ENCODE peak calls at places on chromosome 1, in ten cellular contexts. Y is non-pigmented ciliary epithelial cell; Q is HTR-8/SVneo; N is CD8-positive, alpha-beta memory T cell; K is fibroblast of mammary gland; O is astrocyte of the spinal cord; M is OCI-M1; V is HFFc6; P is stimulated activated CD8-positive, alpha-beta memory T cell treated with anti-CD3 and anti-CD28 coated beads, Interleukin-7, amount 100 ng/mL, for 48 hours; X is LNCaP clone FGC. W is an unnamed sample.

GRCh38 chr1:155191904-155192303 is 15.8 kb downstream of the THBS3 start:
- DNase-seq in O (no peak), V (no peak), Y (no peak), N (no peak), X (no peak), Q (no peak), M (no peak), P (no peak), K (no peak), W (no peak)

GRCh38 chr1:2628933-2629626 is 3.7 kb downstream of the MMEL1 start:
- DNase-seq in N (no peak), K (no peak), V (no peak), X (no peak), M (no peak), Y (no peak), Q (no peak), P (no peak), O (no peak), W (no peak)

GRCh38 chr1:159918918-159919195 is 6.5 kb downstream of the TAGLN2 start:
- DNase-seq in N (no peak), M (no peak), K (no peak), X (no peak), O (no peak), P (no peak), V (no peak), Q (no peak), Y (no peak), W (no peak)

GRCh38 chr1:9300623-9301022 is 7.9 kb downstream of the SPSB1 start:
- DNase-seq in V (no peak), K (no peak), Y (no peak), N (no peak), M (no peak), P (no peak), Q (no peak), O (no peak), X (no peak), W (no peak)

GRCh38 chr1:75126611-75127101 is 7.5 kb upstream of the LHX8 start:
- DNase-seq in V (no peak), N (no peak), M (no peak), P (no peak), K (no peak), Q (no peak), Y (no peak), O (no peak), X (no peak), W (no peak)

GRCh38 chr1:170790175-170790574 is 126.2 kb downstream of the PRRX1 start:
- DNase-seq in M (no peak), P (no peak), X (no peak), O (no peak), K (no peak), Y (no peak), N (no peak), V (no peak), Q (no peak), W (no peak)

GRCh38 chr1:207830788-207831187 is 78.9 kb downstream of the CD46 start:
- DNase-seq in M (no peak), O (no peak), N (no peak), X (no peak), Q (no peak), K (no peak), V (no peak), P (no peak), Y (no peak), W (no peak)

GRCh38 chr1:41724248-41724647 is 194.5 kb downstream of the HIVEP3 start:
- DNase-seq in M (no peak), Q (no peak), O (no peak), X (no peak), V (no peak), P (no peak), K (no peak), Y (no peak), N (no peak), W (no peak)

GRCh38 chr1:24768873-24769605 is 23.8 kb downstream of the CLIC4 start:
- DNase-seq in Q (no peak), X (no peak), P (no peak), N (no peak), V (no peak), Y (no peak), O (no peak), M (no peak), K (no peak), W (no peak)

GRCh38 chr1:237139732-237140131 is 97.7 kb downstream of the RYR2 start:
- DNase-seq in V (no peak), O (no peak), P (no peak), K (no peak), Q (no peak), Y (no peak), X (no peak), N (no peak), M (no peak), W (no peak)

GRCh38 chr1:108125312-108126138 is 74.6 kb downstream of the SLC25A24 start:
- DNase-seq in P (peak), X (peak), K (peak), M (peak), V (peak), N (peak), Y (peak), Q (peak), O (peak), W (peak)

GRCh38 chr1:3014041-3014440 is 7.2 kb upstream of the ACTRT2 start:
- DNase-seq in X (no peak), Y (no peak), Q (no peak), K (no peak), P (no peak), O (no peak), N (no peak), M (no peak), V (no peak), W (no peak)